ENCODE peak calls at places on chromosomes 2 and 18, in ten cellular contexts. One of them, this sample, is unnamed.

GRCh38 chr2:40760071-40760666 is 308.3 kb upstream of the SLC8A1 start:
- DNase-seq in pancreas: no peak
- DNase-seq in OCI-LY7: peak; percentile 45
- DNase-seq in heart right ventricle: peak; percentile 38
- DNase-seq in IMR-90: peak; percentile 69
- DNase-seq in left ventricle myocardium inferior: no peak
- DNase-seq in colonic mucosa: no peak
- DNase-seq in neural progenitor cell: peak; percentile 59
- DNase-seq in esophagus squamous epithelium: no peak
- DNase-seq in ovary: no peak
- DNase-seq in this sample: no peak

GRCh38 chr2:61911510-61911909 is 6.0 kb downstream of the COMMD1 start:
- DNase-seq in neural progenitor cell: no peak
- DNase-seq in IMR-90: peak; percentile 4
- DNase-seq in pancreas: no peak
- DNase-seq in esophagus squamous epithelium: no peak
- DNase-seq in colonic mucosa: no peak
- DNase-seq in ovary: no peak
- DNase-seq in heart right ventricle: no peak
- DNase-seq in left ventricle myocardium inferior: no peak
- DNase-seq in OCI-LY7: peak; percentile 15
- DNase-seq in this sample: no peak

GRCh38 chr2:121450301-121450700 is 80.4 kb upstream of the RNU4ATAC start:
- DNase-seq in IMR-90: no peak
- DNase-seq in colonic mucosa: no peak
- DNase-seq in esophagus squamous epithelium: no peak
- DNase-seq in ovary: no peak
- DNase-seq in OCI-LY7: no peak
- DNase-seq in left ventricle myocardium inferior: no peak
- DNase-seq in neural progenitor cell: no peak
- DNase-seq in pancreas: no peak
- DNase-seq in heart right ventricle: no peak
- DNase-seq in this sample: no peak

GRCh38 chr18:51107082-51107481 is 77.1 kb downstream of the SMAD4 start:
- DNase-seq in pancreas: no peak
- DNase-seq in heart right ventricle: no peak
- DNase-seq in ovary: no peak
- DNase-seq in colonic mucosa: no peak
- DNase-seq in esophagus squamous epithelium: no peak
- DNase-seq in neural progenitor cell: no peak
- DNase-seq in OCI-LY7: peak; percentile 17
- DNase-seq in IMR-90: no peak
- DNase-seq in left ventricle myocardium inferior: no peak
- DNase-seq in this sample: no peak

GRCh38 chr2:45812039-45812500 is 160.6 kb downstream of the PRKCE start:
- DNase-seq in colonic mucosa: no peak
- DNase-seq in esophagus squamous epithelium: no peak
- DNase-seq in heart right ventricle: no peak
- DNase-seq in ovary: no peak
- DNase-seq in left ventricle myocardium inferior: no peak
- DNase-seq in pancreas: no peak
- DNase-seq in IMR-90: peak; percentile 86
- DNase-seq in neural progenitor cell: no peak
- DNase-seq in OCI-LY7: no peak
- DNase-seq in this sample: no peak

GRCh38 chr2:49021170-49021743 is 133.1 kb downstream of the FSHR start:
- DNase-seq in pancreas: no peak
- DNase-seq in esophagus squamous epithelium: no peak
- DNase-seq in heart right ventricle: no peak
- DNase-seq in left ventricle myocardium inferior: no peak
- DNase-seq in colonic mucosa: no peak
- DNase-seq in ovary: no peak
- DNase-seq in neural progenitor cell: no peak
- DNase-seq in OCI-LY7: no peak
- DNase-seq in IMR-90: no peak
- DNase-seq in this sample: no peak

GRCh38 chr18:55096261-55097026 is 137.2 kb upstream of the CCDC68 start:
- DNase-seq in left ventricle myocardium inferior: no peak
- DNase-seq in ovary: peak; percentile 13
- DNase-seq in pancreas: no peak
- DNase-seq in neural progenitor cell: peak; percentile 69
- DNase-seq in heart right ventricle: peak; percentile 16
- DNase-seq in colonic mucosa: peak; percentile 36
- DNase-seq in OCI-LY7: peak; percentile 17
- DNase-seq in IMR-90: peak; percentile 72
- DNase-seq in esophagus squamous epithelium: no peak
- DNase-seq in this sample: no peak

GRCh38 chr2:242085941-242086621 is 216.6 kb downstream of the RTP5 start:
- DNase-seq in neural progenitor cell: no peak
- DNase-seq in esophagus squamous epithelium: no peak
- DNase-seq in IMR-90: peak; percentile 1
- DNase-seq in left ventricle myocardium inferior: peak; percentile 63
- DNase-seq in OCI-LY7: peak; percentile 50
- DNase-seq in ovary: no peak
- DNase-seq in pancreas: peak; percentile 73
- DNase-seq in colonic mucosa: no peak
- DNase-seq in heart right ventricle: peak; percentile 48
- DNase-seq in this sample: peak; percentile 62

GRCh38 chr2:59339837-59340207 is 1098.7 kb upstream of the FANCL start:
- DNase-seq in ovary: no peak
- DNase-seq in heart right ventricle: no peak
- DNase-seq in left ventricle myocardium inferior: no peak
- DNase-seq in IMR-90: no peak
- DNase-seq in OCI-LY7: no peak
- DNase-seq in esophagus squamous epithelium: no peak
- DNase-seq in colonic mucosa: no peak
- DNase-seq in pancreas: no peak
- DNase-seq in neural progenitor cell: no peak
- DNase-seq in this sample: no peak

GRCh38 chr2:231727621-231728020 is 19.3 kb downstream of the PTMA start:
- DNase-seq in pancreas: no peak
- DNase-seq in left ventricle myocardium inferior: no peak
- DNase-seq in esophagus squamous epithelium: no peak
- DNase-seq in heart right ventricle: no peak
- DNase-seq in IMR-90: no peak
- DNase-seq in ovary: no peak
- DNase-seq in OCI-LY7: no peak
- DNase-seq in colonic mucosa: no peak
- DNase-seq in neural progenitor cell: no peak
- DNase-seq in this sample: no peak

GRCh38 chr2:98730851-98731708 is at the start of gene MGAT4A:
- DNase-seq in pancreas: peak; percentile 78
- DNase-seq in left ventricle myocardium inferior: peak; percentile 86
- DNase-seq in colonic mucosa: peak; percentile 83
- DNase-seq in heart right ventricle: peak; percentile 79
- DNase-seq in neural progenitor cell: peak; percentile 88
- DNase-seq in IMR-90: no peak
- DNase-seq in OCI-LY7: peak; percentile 72
- DNase-seq in ovary: peak; percentile 47
- DNase-seq in esophagus squamous epithelium: no peak
- DNase-seq in this sample: peak; percentile 71

GRCh38 chr2:69572640-69573039 is 70.9 kb downstream of the AAK1 start:
- DNase-seq in ovary: no peak
- DNase-seq in neural progenitor cell: no peak
- DNase-seq in pancreas: no peak
- DNase-seq in IMR-90: peak; percentile 73
- DNase-seq in colonic mucosa: no peak
- DNase-seq in OCI-LY7: no peak
- DNase-seq in left ventricle myocardium inferior: no peak
- DNase-seq in esophagus squamous epithelium: no peak
- DNase-seq in heart right ventricle: no peak
- DNase-seq in this sample: peak; percentile 74

GRCh38 chr2:65023742-65024141 is 32.5 kb upstream of the CEP68 start:
- DNase-seq in OCI-LY7: no peak
- DNase-seq in heart right ventricle: no peak
- DNase-seq in esophagus squamous epithelium: no peak
- DNase-seq in pancreas: no peak
- DNase-seq in left ventricle myocardium inferior: no peak
- DNase-seq in ovary: no peak
- DNase-seq in neural progenitor cell: peak; percentile 8
- DNase-seq in colonic mucosa: no peak
- DNase-seq in IMR-90: no peak
- DNase-seq in this sample: no peak

GRCh38 chr2:160203422-160203821 is 3.4 kb upstream of the ITGB6 start:
- DNase-seq in pancreas: no peak
- DNase-seq in OCI-LY7: no peak
- DNase-seq in neural progenitor cell: no peak
- DNase-seq in heart right ventricle: no peak
- DNase-seq in IMR-90: no peak
- DNase-seq in esophagus squamous epithelium: no peak
- DNase-seq in colonic mucosa: no peak
- DNase-seq in ovary: no peak
- DNase-seq in left ventricle myocardium inferior: no peak
- DNase-seq in this sample: no peak

GRCh38 chr2:160203007-160203406 is 2.9 kb upstream of the ITGB6 start:
- DNase-seq in IMR-90: no peak
- DNase-seq in colonic mucosa: no peak
- DNase-seq in esophagus squamous epithelium: no peak
- DNase-seq in pancreas: no peak
- DNase-seq in neural progenitor cell: no peak
- DNase-seq in OCI-LY7: no peak
- DNase-seq in heart right ventricle: no peak
- DNase-seq in left ventricle myocardium inferior: no peak
- DNase-seq in ovary: no peak
- DNase-seq in this sample: no peak

GRCh38 chr2:160207271-160207670 is 7.2 kb upstream of the ITGB6 start:
- DNase-seq in ovary: no peak
- DNase-seq in pancreas: no peak
- DNase-seq in left ventricle myocardium inferior: no peak
- DNase-seq in esophagus squamous epithelium: no peak
- DNase-seq in OCI-LY7: no peak
- DNase-seq in colonic mucosa: no peak
- DNase-seq in heart right ventricle: no peak
- DNase-seq in neural progenitor cell: no peak
- DNase-seq in IMR-90: no peak
- DNase-seq in this sample: no peak

GRCh38 chr2:160206436-160206835 is 6.4 kb upstream of the ITGB6 start:
- DNase-seq in colonic mucosa: no peak
- DNase-seq in esophagus squamous epithelium: no peak
- DNase-seq in heart right ventricle: no peak
- DNase-seq in ovary: no peak
- DNase-seq in pancreas: no peak
- DNase-seq in IMR-90: no peak
- DNase-seq in neural progenitor cell: no peak
- DNase-seq in OCI-LY7: no peak
- DNase-seq in left ventricle myocardium inferior: no peak
- DNase-seq in this sample: no peak

GRCh38 chr2:160205511-160205910 is 5.4 kb upstream of the ITGB6 start:
- DNase-seq in esophagus squamous epithelium: peak; percentile 31
- DNase-seq in ovary: no peak
- DNase-seq in heart right ventricle: no peak
- DNase-seq in colonic mucosa: peak; percentile 91
- DNase-seq in neural progenitor cell: no peak
- DNase-seq in left ventricle myocardium inferior: no peak
- DNase-seq in pancreas: no peak
- DNase-seq in IMR-90: peak; percentile 97
- DNase-seq in OCI-LY7: no peak
- DNase-seq in this sample: peak; percentile 81
- TF ChIP-seq CTCF in esophagus squamous epithelium: no peak
- TF ChIP-seq CTCF in ovary: no peak
- TF ChIP-seq CTCF in heart right ventricle: no peak
- TF ChIP-seq CTCF in colonic mucosa: no peak
- TF ChIP-seq CTCF in neural progenitor cell: no peak
- TF ChIP-seq CTCF in left ventricle myocardium inferior: no peak
- TF ChIP-seq CTCF in pancreas: no peak
- TF ChIP-seq CTCF in IMR-90: no peak
- TF ChIP-seq CTCF in OCI-LY7: no peak
- TF ChIP-seq CTCF in this sample: no peak

DNA sequence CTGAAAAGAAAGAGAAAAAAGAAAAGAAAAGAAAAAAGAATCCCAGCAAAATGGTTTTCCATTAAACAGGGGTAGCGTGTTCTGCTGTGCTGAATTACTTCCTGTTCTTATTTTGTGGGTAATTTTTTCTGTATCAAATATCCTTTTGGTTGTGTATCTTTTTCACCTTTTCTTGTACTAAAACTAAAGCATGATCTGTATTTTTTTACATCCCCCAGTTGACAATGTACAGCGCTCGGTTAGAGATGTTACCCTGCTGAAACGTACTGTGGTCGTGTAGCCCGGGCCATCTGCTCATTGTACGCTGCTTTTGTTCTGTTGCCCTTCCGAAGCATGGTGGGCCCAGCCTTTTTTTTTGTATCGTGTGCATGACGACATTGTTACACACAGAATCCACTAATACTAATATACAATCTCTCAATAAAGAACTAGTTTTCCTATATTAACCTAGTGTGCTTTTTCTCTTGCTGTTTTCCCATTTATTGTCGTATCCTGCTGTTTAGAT is 233.1 kb downstream of the HAUS1 start:
- DNase-seq in OCI-LY7: no peak
- DNase-seq in left ventricle myocardium inferior: no peak
- DNase-seq in pancreas: no peak
- DNase-seq in colonic mucosa: no peak
- DNase-seq in esophagus squamous epithelium: no peak
- DNase-seq in neural progenitor cell: peak; percentile 39
- DNase-seq in IMR-90: no peak
- DNase-seq in ovary: no peak
- DNase-seq in heart right ventricle: no peak
- DNase-seq in this sample: no peak
- H3K4me3 ChIP-seq in OCI-LY7: no peak overlapping the region
- H3K4me3 ChIP-seq in left ventricle myocardium inferior: peak overlapping the region; percentile 37
- H3K4me3 ChIP-seq in pancreas: no peak overlapping the region
- H3K4me3 ChIP-seq in colonic mucosa: no peak overlapping the region
- H3K4me3 ChIP-seq in esophagus squamous epithelium: no peak overlapping the region
- H3K4me3 ChIP-seq in neural progenitor cell: peak overlapping the region; percentile 98
- H3K4me3 ChIP-seq in IMR-90: no peak overlapping the region
- H3K4me3 ChIP-seq in ovary: no peak overlapping the region
- H3K4me3 ChIP-seq in heart right ventricle: no peak overlapping the region
- H3K4me3 ChIP-seq in this sample: no peak overlapping the region

DNA sequence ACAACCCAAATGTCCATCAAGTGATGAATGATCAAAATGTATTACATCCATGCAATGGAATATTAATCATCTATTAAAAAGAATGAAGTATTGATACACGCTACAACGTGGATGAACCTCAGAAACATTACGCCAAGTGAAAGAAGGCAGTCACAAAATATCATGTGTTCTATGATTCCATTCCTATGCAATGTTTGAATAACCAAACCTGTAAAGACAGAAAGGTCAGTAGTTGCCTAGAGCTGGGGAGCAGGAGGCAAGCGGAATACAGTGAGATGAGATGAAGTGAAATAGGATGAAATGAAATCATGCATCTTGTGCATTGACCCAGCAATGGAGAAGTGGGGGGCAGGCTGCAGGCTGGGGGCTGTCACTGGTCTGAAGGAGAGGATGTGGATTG is 17.9 kb upstream of the COL6A3 start:
- DNase-seq in IMR-90: no peak
- DNase-seq in ovary: no peak
- DNase-seq in heart right ventricle: no peak
- DNase-seq in esophagus squamous epithelium: no peak
- DNase-seq in pancreas: no peak
- DNase-seq in colonic mucosa: no peak
- DNase-seq in OCI-LY7: no peak
- DNase-seq in left ventricle myocardium inferior: no peak
- DNase-seq in neural progenitor cell: no peak
- DNase-seq in this sample: no peak
- H3K4me1 ChIP-seq in IMR-90: peaks cover 32% of the 10 kb centered on the region
- H3K4me1 ChIP-seq in ovary: peaks cover 13% of the 10 kb centered on the region
- H3K4me1 ChIP-seq in heart right ventricle: peaks cover 43% of the 10 kb centered on the region
- H3K4me1 ChIP-seq in esophagus squamous epithelium: peaks cover 33% of the 10 kb centered on the region
- H3K4me1 ChIP-seq in pancreas: peaks cover 5% of the 10 kb centered on the region
- H3K4me1 ChIP-seq in colonic mucosa: peaks cover 9% of the 10 kb centered on the region
- H3K4me1 ChIP-seq in OCI-LY7: no peaks in the 10 kb centered on the region
- H3K4me1 ChIP-seq in left ventricle myocardium inferior: peaks cover 33% of the 10 kb centered on the region
- H3K4me1 ChIP-seq in neural progenitor cell: no peaks in the 10 kb centered on the region
- H3K4me1 ChIP-seq in this sample: peaks cover 11% of the 10 kb centered on the region

GRCh38 chr2:71521436-71521950 is 68.1 kb downstream of the DYSF start:
- DNase-seq in OCI-LY7: no peak
- DNase-seq in ovary: no peak
- DNase-seq in esophagus squamous epithelium: no peak
- DNase-seq in pancreas: no peak
- DNase-seq in left ventricle myocardium inferior: no peak
- DNase-seq in heart right ventricle: no peak
- DNase-seq in colonic mucosa: no peak
- DNase-seq in IMR-90: no peak
- DNase-seq in neural progenitor cell: no peak
- DNase-seq in this sample: no peak
- TF ChIP-seq CTCF in OCI-LY7: no peak
- TF ChIP-seq CTCF in ovary: no peak
- TF ChIP-seq CTCF in esophagus squamous epithelium: no peak
- TF ChIP-seq CTCF in pancreas: no peak
- TF ChIP-seq CTCF in left ventricle myocardium inferior: no peak
- TF ChIP-seq CTCF in heart right ventricle: no peak
- TF ChIP-seq CTCF in colonic mucosa: no peak
- TF ChIP-seq CTCF in IMR-90: no peak
- TF ChIP-seq CTCF in neural progenitor cell: no peak
- TF ChIP-seq CTCF in this sample: no peak